ENCODE peak calls at places on chromosomes 16 and 17, in four cellular contexts. C is K562, A is GM12878, B is HepG2. S is an unnamed sample.

GRCh38 chr17:78812849-78813248 is 27.8 kb downstream of the USP36 start:
- DNase-seq in C (no peak), A (no peak), B (no peak), S (no peak)

GRCh38 chr16:54957403-54957802 is 26.7 kb downstream of the IRX5 start:
- DNase-seq in C (peak), A (no peak), B (peak), S (peak)

GRCh38 chr17:44559288-44560249 is 2.3 kb downstream of the FZD2 start:
- DNase-seq in C (no peak), A (no peak), B (no peak), S (no peak)

GRCh38 chr16:68264128-68265077 is at the start of gene SLC7A6:
- DNase-seq in C (peak), A (no peak), B (peak), S (peak)

GRCh38 chr17:81550285-81550684 is 1.9 kb downstream of the FAAP100 start:
- DNase-seq in C (no peak), A (no peak), B (no peak), S (no peak)

GRCh38 chr16:11674001-11674817 is 6.0 kb downstream of the SNN start:
- DNase-seq in C (no peak), A (no peak), B (no peak), S (no peak)

GRCh38 chr17:81336930-81337325 is 41.8 kb upstream of the SLC38A10 start:
- DNase-seq in C (no peak), A (no peak), B (no peak), S (no peak)

GRCh38 chr17:9330140-9330902 is 245.3 kb downstream of the STX8 start:
- DNase-seq in C (no peak), A (no peak), B (no peak), S (no peak)

GRCh38 chr16:49127103-49127502 is 154.5 kb downstream of the CBLN1 start:
- DNase-seq in C (peak), A (no peak), B (no peak), S (no peak)

GRCh38 chr17:73156166-73156840 is 8.5 kb upstream of the SSTR2 start:
- DNase-seq in C (peak), A (no peak), B (peak), S (peak)

GRCh38 chr17:956905-957304 is 22.7 kb downstream of the NXN start:
- DNase-seq in C (peak), A (no peak), B (no peak), S (no peak)

GRCh38 chr17:8890671-8891070 is 23.2 kb upstream of the PIK3R6 start:
- DNase-seq in C (no peak), A (no peak), B (no peak), S (no peak)

GRCh38 chr16:12573730-12574383 is 229.8 kb downstream of the CPPED1 start:
- DNase-seq in C (peak), A (no peak), B (peak), S (peak)

GRCh38 chr16:72234372-72234771 is 62.4 kb upstream of the PMFBP1 start:
- DNase-seq in C (no peak), A (no peak), B (no peak), S (no peak)

GRCh38 chr16:71894229-71894920 is 956 bp upstream of the IST1 start:
- DNase-seq in C (no peak), A (no peak), B (peak), S (peak)

GRCh38 chr17:8555062-8555461 is 75.5 kb downstream of the MYH10 start:
- DNase-seq in C (no peak), A (no peak), B (no peak), S (no peak)

GRCh38 chr17:65536573-65537342 is 24.7 kb downstream of the AXIN2 start:
- DNase-seq in C (no peak), A (no peak), B (no peak), S (no peak)

GRCh38 chr17:76467366-76467765 is at the start of gene AANAT:
- DNase-seq in C (no peak), A (no peak), B (no peak), S (no peak)

GRCh38 chr16:18024566-18024965 is 312.0 kb downstream of the NPIPA8 start:
- DNase-seq in C (no peak), A (no peak), B (no peak), S (no peak)

GRCh38 chr16:27221576-27222498 is 18.5 kb downstream of the KDM8 start:
- DNase-seq in C (no peak), A (no peak), B (no peak), S (no peak)

DNA sequence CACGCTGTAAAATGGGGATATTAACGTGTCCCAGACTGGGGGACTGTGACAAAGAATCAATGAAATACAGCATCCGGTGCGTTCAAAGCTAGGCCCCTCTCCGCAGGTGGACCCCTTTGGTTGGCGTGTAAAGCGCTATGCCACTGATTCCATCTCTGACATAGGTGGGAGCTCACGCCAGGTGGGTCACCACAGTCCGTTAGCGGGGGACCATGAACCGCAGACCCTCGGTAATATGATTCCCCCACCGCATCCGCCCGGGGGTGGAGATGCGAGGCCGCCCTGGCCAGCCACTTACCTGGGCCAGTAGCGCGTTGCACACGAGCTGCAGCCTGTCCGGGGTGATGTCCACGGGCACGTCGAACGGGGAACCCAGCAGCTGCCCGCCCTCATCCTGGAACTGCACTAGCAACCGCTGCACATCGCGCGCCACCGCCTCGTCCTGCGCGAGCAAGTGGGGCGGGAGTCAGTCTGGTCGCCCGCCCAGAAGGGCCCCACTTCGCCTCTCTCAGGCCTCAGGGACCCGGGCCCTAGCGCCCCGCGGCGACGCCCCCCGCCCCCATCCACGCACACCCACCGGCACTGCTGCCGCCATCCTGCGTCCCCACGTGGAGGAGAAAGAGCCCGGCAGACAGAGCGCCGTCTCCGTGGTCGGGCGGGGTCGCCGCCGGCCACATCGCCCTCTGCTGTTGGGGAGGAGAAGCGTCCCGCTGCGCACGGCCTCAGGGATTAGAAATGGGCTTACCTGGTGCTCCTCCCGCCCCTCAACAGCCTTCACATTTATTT is at the start of gene NLE1:
- DNase-seq in C (peak), A (peak), B (peak), S (peak)
- TF ChIP-seq SP1 in C (no peak), A (peak), B (no peak), S (no peak)

GRCh38 chr17:75316253-75316652 is 27.0 kb upstream of the SLC25A19 start:
- DNase-seq in C (no peak), A (no peak), B (no peak), S (no peak)
- TF ChIP-seq FOXM1 in C (no peak), A (no peak), B (no peak), S (no peak)

DNA sequence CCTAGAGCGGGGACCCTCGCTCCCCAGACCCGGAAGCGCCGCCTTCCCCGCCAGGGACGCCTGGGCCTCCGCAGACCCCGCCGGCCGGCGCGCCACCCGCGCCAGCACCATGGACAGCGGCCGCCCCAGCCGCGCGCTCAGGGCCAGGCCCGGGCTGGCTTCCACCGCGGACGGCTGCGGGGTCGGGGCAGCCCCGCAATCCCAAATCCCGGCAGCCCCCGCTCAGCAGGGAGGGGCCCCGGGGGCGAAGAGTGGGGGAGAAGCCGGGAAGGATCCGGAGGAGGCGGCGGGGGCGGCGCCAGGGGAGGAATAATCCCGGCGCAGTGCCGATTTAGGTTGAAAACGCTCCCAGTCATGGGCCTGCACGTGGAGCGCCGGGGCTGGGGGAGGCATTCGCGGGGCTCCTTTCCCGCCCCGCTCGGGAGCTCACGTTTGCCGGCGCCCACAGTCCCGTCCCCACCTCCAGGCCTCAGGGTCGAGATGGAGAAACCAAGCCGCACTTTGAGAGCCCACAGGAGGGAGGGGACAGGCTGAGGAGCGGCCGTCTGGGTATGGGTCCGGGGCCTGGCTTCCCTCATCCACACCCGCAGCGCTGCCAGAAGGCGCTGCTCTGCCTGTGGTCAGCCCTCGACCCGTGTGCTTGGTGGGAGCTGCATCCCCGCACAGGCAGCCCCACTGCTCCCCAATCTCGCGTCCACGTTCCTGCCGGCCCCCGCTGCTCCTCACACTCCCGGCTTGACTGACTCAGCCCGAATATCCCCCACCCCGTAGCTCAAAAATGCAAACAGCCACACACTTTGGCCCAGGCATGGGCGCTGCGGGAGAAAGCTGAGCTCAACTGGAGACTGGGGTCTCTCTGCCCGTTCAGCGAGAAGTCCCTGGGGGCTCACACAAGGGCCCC is 4.7 kb downstream of the FBXL16 start:
- DNase-seq in C (peak), A (no peak), B (no peak), S (peak)
- TF ChIP-seq SP1 in C (no peak), A (no peak), B (no peak), S (no peak)

DNA sequence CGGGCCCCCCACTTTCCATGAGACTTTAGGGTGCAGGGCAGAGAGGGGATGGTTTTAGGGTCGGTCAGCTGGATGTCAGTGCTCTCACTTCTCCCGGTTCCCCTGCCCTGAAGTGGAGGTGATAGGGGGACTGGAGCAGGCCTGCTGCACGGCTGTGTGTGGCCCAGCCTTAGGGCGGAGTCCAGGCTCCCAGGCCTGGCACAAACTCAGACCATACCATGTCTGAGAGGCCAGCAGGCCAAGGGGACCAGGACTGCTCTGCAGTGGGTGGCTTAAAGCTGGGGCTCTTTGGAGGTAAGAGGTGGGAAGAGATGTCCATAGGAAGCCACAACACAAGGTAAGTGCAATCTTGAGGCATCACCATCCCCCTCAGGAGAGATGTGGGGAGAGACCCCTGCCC is 8.3 kb downstream of the TFAP4 start:
- DNase-seq in C (no peak), A (no peak), B (no peak), S (no peak)
- TF ChIP-seq FOXM1 in C (no peak), A (no peak), B (no peak), S (no peak)

DNA sequence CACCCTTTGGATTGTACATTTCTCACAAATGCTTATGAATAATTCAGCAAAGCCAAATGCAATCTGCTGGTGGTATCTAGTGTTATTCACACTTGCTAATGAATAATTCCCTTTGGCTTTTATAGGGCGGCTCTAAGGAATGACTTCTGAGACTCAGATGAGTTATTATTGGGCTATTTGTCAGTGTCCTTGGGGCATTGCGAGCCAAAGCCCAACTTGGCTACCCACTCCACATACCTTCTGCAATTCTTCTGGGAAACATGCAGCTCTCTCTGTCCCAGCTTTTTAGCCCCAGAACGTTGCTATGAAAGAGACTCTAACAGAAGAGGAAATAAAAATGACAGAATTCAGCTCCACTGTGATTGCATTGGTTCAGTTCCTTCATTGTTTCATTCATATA is 41.2 kb downstream of the FTO start:
- DNase-seq in C (no peak), A (no peak), B (no peak), S (no peak)
- TF ChIP-seq SP1 in C (no peak), A (no peak), B (no peak), S (no peak)

DNA sequence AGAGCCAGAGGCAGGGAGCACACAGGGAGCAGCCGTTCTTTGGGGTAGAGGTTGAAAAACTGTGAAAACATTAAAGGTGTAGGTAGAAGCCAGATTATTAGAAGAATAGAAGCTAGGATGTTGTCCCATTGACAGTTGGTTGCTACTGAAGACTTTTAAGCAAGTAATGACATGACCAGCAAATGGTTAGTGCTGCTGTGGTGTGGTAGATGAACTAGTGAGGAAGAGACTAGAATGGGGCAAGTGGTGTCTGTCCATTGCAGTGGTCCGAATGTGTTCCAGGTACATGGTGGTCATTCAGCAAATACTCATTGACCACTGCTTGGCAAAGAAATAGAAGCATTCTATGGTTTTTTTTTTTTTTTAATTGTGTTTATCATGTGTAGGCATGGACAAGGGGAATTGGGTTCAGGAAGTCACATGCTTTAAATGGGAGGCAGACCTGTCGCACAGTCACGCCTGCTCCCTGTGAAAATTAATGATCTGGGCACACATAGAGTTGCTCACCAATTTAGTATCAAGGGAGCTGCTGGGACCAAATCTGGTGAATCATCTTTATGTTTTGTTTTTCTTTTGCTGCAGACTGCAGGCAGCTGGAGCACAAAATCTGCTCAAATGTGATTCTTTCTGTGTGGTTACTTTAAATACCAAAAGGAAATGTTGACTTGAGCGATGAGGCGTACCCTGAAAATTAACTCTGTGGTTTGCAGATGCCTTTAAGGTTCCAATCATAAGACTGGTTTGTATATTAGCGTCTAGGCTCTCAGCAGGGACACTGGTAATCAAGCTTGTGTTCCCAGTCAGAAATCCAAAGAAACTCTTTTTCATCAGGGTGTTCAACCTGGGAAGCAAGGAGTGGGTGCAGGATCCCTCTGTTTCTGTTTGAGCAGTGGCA is 30.7 kb downstream of the YPEL2 start:
- DNase-seq in C (no peak), A (peak), B (no peak), S (no peak)
- TF ChIP-seq FOXM1 in C (no peak), A (no peak), B (no peak), S (no peak)

GRCh38 chr17:27996157-27997043 is 46.1 kb upstream of the NLK start:
- DNase-seq in C (no peak), A (no peak), B (no peak), S (no peak)
- TF ChIP-seq SP1 in C (no peak), A (no peak), B (no peak), S (no peak)

GRCh38 chr16:53071748-53072301 is 17.0 kb downstream of the CHD9 start:
- DNase-seq in C (no peak), A (no peak), B (no peak), S (no peak)
- TF ChIP-seq FOXM1 in C (no peak), A (peak), B (no peak), S (no peak)